ENCODE peak calls at places on chromosomes 7 and 10, in four cellular contexts. G, K, F and Z are unnamed samples.

GRCh38 chr7:24442170-24442777 is 131.0 kb upstream of the PALS2 start:
- DNase-seq in F (no peak), K (no peak), G (no peak), Z (no peak)

GRCh38 chr10:97024181-97025073 is 161.3 kb downstream of the SLIT1 start:
- DNase-seq in K (no peak), G (no peak), F (no peak), Z (no peak)

GRCh38 chr10:84848967-84849366 is 520.6 kb downstream of the CCSER2 start:
- DNase-seq in K (no peak), F (no peak), G (no peak), Z (no peak)

GRCh38 chr7:116526897-116527296 is 2.1 kb downstream of the CAV1 start:
- DNase-seq in K (no peak), G (no peak), F (no peak), Z (no peak)

GRCh38 chr7:101722247-101722646 is 93.2 kb upstream of the MYL10 start:
- DNase-seq in G (no peak), F (no peak), K (no peak), Z (no peak)

GRCh38 chr7:131159961-131160361 is 167.7 kb upstream of the MKLN1 start:
- DNase-seq in K (no peak), G (no peak), F (no peak), Z (no peak)

GRCh38 chr7:22039696-22040095 is 94.0 kb upstream of the CDCA7L start:
- DNase-seq in F (no peak), K (no peak), G (no peak), Z (no peak)

GRCh38 chr7:49037348-49038210 is 113.2 kb downstream of the CDC14C start:
- DNase-seq in F (no peak), K (no peak), G (no peak), Z (no peak)